ENCODE peak calls at places on chromosomes 12 and 14, in five cellular contexts. R is GM23248, C is sigmoid colon, W is ovary, O is psoas muscle. B is an unnamed sample.
A peak's percentile ranks its signal among the peaks of the same experiment; 100 is the strongest.

GRCh38 chr14:92630367-92630766 is 116.8 kb downstream of the RIN3 start:
- DNase-seq in C (peak; percentile 42), O (no peak), R (no peak), W (no peak), B (no peak)

GRCh38 chr14:64812412-64812811 is 67.3 kb downstream of the SPTB start:
- DNase-seq in R (no peak), C (no peak), W (no peak), O (peak; percentile 74), B (peak; percentile 36)

GRCh38 chr12:92411687-92412086 is 266.0 kb upstream of the BTG1 start:
- DNase-seq in O (no peak), R (no peak), C (no peak), W (no peak), B (no peak)

GRCh38 chr14:44417809-44418208 is 89.3 kb downstream of the FSCB start:
- DNase-seq in C (no peak), O (no peak), R (no peak), W (no peak), B (no peak)

GRCh38 chr12:67025543-67026114 is 243.5 kb upstream of the CAND1 start:
- DNase-seq in R (peak; percentile 15), O (no peak), C (no peak), W (no peak), B (no peak)

GRCh38 chr12:118189761-118190181 is 53.8 kb downstream of the PEBP1 start:
- DNase-seq in W (peak; percentile 38), R (peak; percentile 78), O (no peak), C (peak; percentile 65), B (no peak)

GRCh38 chr12:67034110-67034879 is 234.9 kb upstream of the CAND1 start:
- DNase-seq in C (no peak), R (peak; percentile 11), O (no peak), W (no peak), B (no peak)

GRCh38 chr14:62626416-62626815 is 418.8 kb downstream of the KCNH5 start:
- DNase-seq in O (no peak), R (no peak), W (no peak), C (no peak), B (no peak)

GRCh38 chr12:111602348-111602747 is 3.2 kb upstream of the ATXN2 start:
- DNase-seq in C (no peak), O (no peak), R (no peak), W (no peak), B (no peak)
- H3K27ac ChIP-seq in C (no peak overlapping the region), O (no peak overlapping the region), R (no peak overlapping the region), W (no peak overlapping the region), B (no peak overlapping the region)

DNA sequence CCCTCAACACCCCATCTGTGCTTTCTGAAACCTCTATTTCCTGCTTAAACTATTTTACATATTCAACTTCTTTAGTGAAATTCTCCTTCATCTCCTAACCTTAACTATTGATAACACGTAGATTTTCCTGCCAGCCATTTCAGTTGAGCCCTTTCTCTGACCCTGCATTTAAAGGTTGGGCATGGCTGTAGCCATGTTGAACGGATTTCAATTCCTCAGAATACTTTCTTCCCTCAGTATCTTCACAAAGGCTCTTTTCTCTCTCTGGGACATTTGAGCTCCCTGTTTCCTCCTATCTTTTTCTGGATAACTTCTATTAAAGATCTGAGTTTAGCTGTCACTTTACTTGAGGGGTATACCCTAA is 1.2 kb downstream of the PPHLN1 start:
- DNase-seq in R (no peak), C (no peak), W (no peak), O (no peak), B (no peak)
- H3K4me1 ChIP-seq in R (peaks cover 15% of the 10 kb centered on the region), C (no peaks in the 10 kb centered on the region), W (peaks cover 7% of the 10 kb centered on the region), O (peaks cover 15% of the 10 kb centered on the region), B (peaks cover 13% of the 10 kb centered on the region)

DNA sequence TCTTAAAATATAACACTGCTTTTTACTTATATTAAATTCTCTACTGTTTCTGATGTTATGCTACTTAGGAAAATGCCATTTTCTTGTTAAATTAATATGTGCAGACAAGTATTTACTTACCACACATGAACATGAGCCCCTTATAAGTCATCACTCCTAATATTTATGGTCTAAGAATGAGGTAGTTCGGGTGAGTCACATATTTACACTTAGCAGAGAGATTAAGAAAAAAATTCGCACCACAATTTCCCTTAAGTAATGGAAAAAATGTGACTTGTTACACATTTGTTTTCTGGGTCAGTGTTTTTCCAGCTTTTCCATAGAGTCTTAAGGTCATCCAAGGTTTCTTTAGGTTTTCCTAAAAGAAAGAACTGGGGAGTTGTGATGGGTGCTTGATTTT is 68.4 kb downstream of the RERG start:
- DNase-seq in C (no peak), W (no peak), R (peak; percentile 61), O (no peak), B (no peak)
- H3K27ac ChIP-seq in C (peak overlapping the region; percentile 83), W (peak overlapping the region; percentile 6), R (no peak overlapping the region), O (no peak overlapping the region), B (peak overlapping the region; percentile 12)

GRCh38 chr12:113054948-113055486 is 1.5 kb upstream of the DTX1 start:
- DNase-seq in C (no peak), R (no peak), W (no peak), O (no peak), B (no peak)

GRCh38 chr12:113049976-113050742 is 6.4 kb upstream of the DTX1 start:
- DNase-seq in O (no peak), R (peak; percentile 8), W (no peak), C (no peak), B (peak; percentile 81)

GRCh38 chr12:113050808-113051207 is 5.7 kb upstream of the DTX1 start:
- DNase-seq in R (no peak), W (no peak), O (no peak), C (no peak), B (peak; percentile 78)

GRCh38 chr12:113051759-113052158 is 4.8 kb upstream of the DTX1 start:
- DNase-seq in W (no peak), O (no peak), C (no peak), R (no peak), B (no peak)

DNA sequence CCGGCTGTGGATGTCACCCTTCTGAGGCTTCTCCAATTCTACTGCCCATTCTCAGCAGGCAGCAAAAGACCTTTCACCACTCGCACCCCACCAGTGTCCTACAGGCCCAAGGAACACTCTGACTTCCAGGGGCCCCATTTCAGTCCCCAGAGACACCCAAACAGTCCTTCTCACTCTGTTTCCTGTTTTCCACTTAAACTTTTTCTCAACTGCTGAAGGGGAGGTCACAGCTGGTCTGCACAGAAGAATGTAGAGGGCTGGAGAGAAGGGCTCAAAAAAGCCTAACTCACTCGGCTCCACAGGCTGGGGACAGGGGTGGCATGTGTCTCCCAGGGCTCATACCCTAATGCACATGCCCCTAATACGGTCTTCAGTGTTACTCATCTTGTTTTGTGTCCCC is 4.2 kb upstream of the DTX1 start:
- DNase-seq in R (no peak), C (no peak), W (no peak), O (no peak), B (no peak)
- H3K4me1 ChIP-seq in R (no peaks in the 10 kb centered on the region), C (no peaks in the 10 kb centered on the region), W (peaks cover 2% of the 10 kb centered on the region), O (no peaks in the 10 kb centered on the region), B (peaks cover 8% of the 10 kb centered on the region)

GRCh38 chr12:65208957-65209654 is 39.7 kb downstream of the LEMD3 start:
- DNase-seq in R (no peak), C (no peak), W (no peak), O (no peak), B (no peak)

GRCh38 chr12:65208125-65208524 is 38.7 kb downstream of the LEMD3 start:
- DNase-seq in R (no peak), C (no peak), W (no peak), O (no peak), B (no peak)

GRCh38 chr12:65205886-65206285 is 36.5 kb downstream of the LEMD3 start:
- DNase-seq in W (no peak), O (no peak), C (no peak), R (no peak), B (peak; percentile 21)

GRCh38 chr12:65204886-65205525 is 35.6 kb downstream of the LEMD3 start:
- DNase-seq in O (no peak), C (no peak), R (no peak), W (no peak), B (no peak)

DNA sequence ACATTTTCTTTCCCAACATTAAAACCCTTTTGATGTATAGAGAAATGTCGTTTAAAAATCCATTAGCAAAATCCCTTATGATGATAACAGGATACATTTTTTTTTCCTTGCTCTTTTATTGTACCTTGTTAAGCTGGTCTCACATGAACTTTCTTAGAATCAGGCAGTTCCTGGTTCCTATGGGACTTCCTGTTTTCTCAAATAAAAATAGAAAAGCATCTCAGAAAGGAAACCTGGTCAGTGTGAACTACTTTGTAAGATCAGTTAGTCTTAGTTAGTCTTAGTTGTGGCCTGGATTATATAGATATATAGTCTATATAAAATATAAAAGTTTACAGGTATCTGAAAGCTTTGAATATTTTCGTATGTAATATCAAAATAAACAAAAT is 40.3 kb downstream of the LEMD3 start:
- DNase-seq in R (no peak), W (no peak), C (no peak), O (no peak), B (no peak)
- H3K27ac ChIP-seq in R (no peak overlapping the region), W (no peak overlapping the region), C (no peak overlapping the region), O (no peak overlapping the region), B (no peak overlapping the region)